ENCODE peak calls at places on chromosomes 1 and 21, in nine cellular contexts. J, Q, A, X, B, G, V, O and Y are unnamed samples.
A peak's percentile ranks its signal among the peaks of the same experiment; 100 is the strongest.

GRCh38 chr1:42910985-42911384 is 47.7 kb downstream of the SLC2A1 start:
- DNase-seq in J (no peak), Q (no peak), A (no peak), X (no peak), B (no peak), G (no peak), V (no peak), O (no peak), Y (no peak)

GRCh38 chr1:163528710-163529348 is 207.1 kb downstream of the NUF2 start:
- DNase-seq in J (no peak), Q (peak; percentile 47), A (peak; percentile 60), X (peak; percentile 25), B (peak; percentile 46), G (peak; percentile 10), V (no peak), O (no peak), Y (peak; percentile 52)

GRCh38 chr1:160354388-160354985 is 11.3 kb downstream of the NCSTN start:
- DNase-seq in J (no peak), Q (no peak), A (peak; percentile 70), X (peak; percentile 70), B (peak; percentile 53), G (no peak), V (no peak), O (no peak), Y (peak; percentile 50)

GRCh38 chr21:45224189-45224938 is 63.3 kb downstream of the POFUT2 start:
- DNase-seq in J (no peak), Q (no peak), A (no peak), X (no peak), B (no peak), G (no peak), V (no peak), O (no peak), Y (no peak)

GRCh38 chr1:8283058-8283884 is 34.6 kb upstream of the SLC45A1 start:
- DNase-seq in J (no peak), Q (no peak), A (no peak), X (no peak), B (no peak), G (no peak), V (no peak), O (no peak), Y (no peak)

GRCh38 chr1:27332536-27333281 is 9.1 kb upstream of the SYTL1 start:
- DNase-seq in J (no peak), Q (no peak), A (peak; percentile 85), X (peak; percentile 83), B (peak; percentile 68), G (peak; percentile 17), V (no peak), O (no peak), Y (peak; percentile 53)

GRCh38 chr1:7207875-7208646 is 422.8 kb downstream of the CAMTA1 start:
- DNase-seq in J (no peak), Q (peak; percentile 82), A (peak; percentile 76), X (peak; percentile 79), B (peak; percentile 73), G (peak; percentile 67), V (peak; percentile 45), O (no peak), Y (peak; percentile 52)

GRCh38 chr1:239982762-239983161 is 108.9 kb upstream of the FMN2 start:
- DNase-seq in J (no peak), Q (no peak), A (no peak), X (no peak), B (no peak), G (no peak), V (no peak), O (no peak), Y (no peak)

GRCh38 chr1:200479816-200480215 is 70.0 kb upstream of the ZNF281 start:
- DNase-seq in J (no peak), Q (no peak), A (no peak), X (no peak), B (no peak), G (no peak), V (no peak), O (no peak), Y (no peak)

GRCh38 chr1:162135271-162135775 is 65.8 kb downstream of the NOS1AP start:
- DNase-seq in J (no peak), Q (no peak), A (no peak), X (no peak), B (no peak), G (no peak), V (no peak), O (no peak), Y (no peak)

GRCh38 chr1:36781098-36781497 is 253.2 kb downstream of the GRIK3 start:
- DNase-seq in J (no peak), Q (no peak), A (no peak), X (no peak), B (no peak), G (no peak), V (no peak), O (no peak), Y (no peak)

GRCh38 chr1:45093334-45093733 is 81.3 kb downstream of the UROD start:
- DNase-seq in J (no peak), Q (no peak), A (no peak), X (no peak), B (no peak), G (no peak), V (peak; percentile 50), O (no peak), Y (no peak)

GRCh38 chr1:110872366-110872744 is 593 bp upstream of the CD53 start:
- DNase-seq in J (no peak), Q (no peak), A (peak; percentile 61), X (no peak), B (no peak), G (no peak), V (no peak), O (no peak), Y (no peak)

GRCh38 chr1:111234866-111235265 is 7.4 kb downstream of the CHI3L2 start:
- DNase-seq in J (no peak), Q (no peak), A (no peak), X (no peak), B (no peak), G (no peak), V (no peak), O (no peak), Y (no peak)

GRCh38 chr1:1208713-1209433 is 2.5 kb upstream of the TNFRSF18 start:
- DNase-seq in J (no peak), Q (no peak), A (peak; percentile 82), X (no peak), B (no peak), G (no peak), V (no peak), O (no peak), Y (no peak)

GRCh38 chr1:93446837-93447451 is 974 bp upstream of the FNBP1L start:
- DNase-seq in J (no peak), Q (peak; percentile 79), A (no peak), X (no peak), B (no peak), G (peak; percentile 83), V (peak; percentile 75), O (no peak), Y (peak; percentile 15)

GRCh38 chr1:211535338-211535737 is 43.4 kb upstream of the RD3 start:
- DNase-seq in J (no peak), Q (no peak), A (no peak), X (no peak), B (no peak), G (no peak), V (no peak), O (no peak), Y (no peak)